ENCODE peak calls at places on chromosomes 13 and 19, in ten cellular contexts. One of them, this sample, is unnamed.

GRCh38 chr19:7857727-7858701 is 16.2 kb downstream of the PRR36 start:
- DNase-seq in fibroblast of the aortic adventitia: no peak
- DNase-seq in breast epithelium: no peak
- DNase-seq in progenitor cell of endocrine pancreas: no peak
- DNase-seq in cardiac fibroblast: no peak
- DNase-seq in A549: no peak
- DNase-seq in choroid plexus epithelial cell: no peak
- DNase-seq in psoas muscle: no peak
- DNase-seq in ascending aorta: no peak
- DNase-seq in lower leg skin: no peak
- DNase-seq in this sample: peak; percentile 85

GRCh38 chr13:21544515-21544914 is 59.5 kb downstream of the MICU2 start:
- DNase-seq in psoas muscle: no peak
- DNase-seq in progenitor cell of endocrine pancreas: no peak
- DNase-seq in fibroblast of the aortic adventitia: no peak
- DNase-seq in choroid plexus epithelial cell: no peak
- DNase-seq in breast epithelium: no peak
- DNase-seq in lower leg skin: no peak
- DNase-seq in A549: no peak
- DNase-seq in cardiac fibroblast: no peak
- DNase-seq in ascending aorta: no peak
- DNase-seq in this sample: no peak

GRCh38 chr13:33174491-33174890 is 111.1 kb downstream of the STARD13 start:
- DNase-seq in progenitor cell of endocrine pancreas: no peak
- DNase-seq in fibroblast of the aortic adventitia: no peak
- DNase-seq in A549: no peak
- DNase-seq in choroid plexus epithelial cell: no peak
- DNase-seq in breast epithelium: no peak
- DNase-seq in lower leg skin: no peak
- DNase-seq in cardiac fibroblast: no peak
- DNase-seq in ascending aorta: no peak
- DNase-seq in psoas muscle: no peak
- DNase-seq in this sample: no peak

GRCh38 chr13:32212420-32212819 is 102.7 kb downstream of the ZAR1L start:
- DNase-seq in psoas muscle: no peak
- DNase-seq in progenitor cell of endocrine pancreas: no peak
- DNase-seq in fibroblast of the aortic adventitia: peak; percentile 91
- DNase-seq in cardiac fibroblast: peak; percentile 77
- DNase-seq in breast epithelium: no peak
- DNase-seq in lower leg skin: no peak
- DNase-seq in A549: no peak
- DNase-seq in choroid plexus epithelial cell: peak; percentile 78
- DNase-seq in ascending aorta: no peak
- DNase-seq in this sample: no peak

GRCh38 chr19:27997069-27997468 is 1215.9 kb downstream of the UQCRFS1 start:
- DNase-seq in progenitor cell of endocrine pancreas: no peak
- DNase-seq in ascending aorta: no peak
- DNase-seq in psoas muscle: no peak
- DNase-seq in breast epithelium: no peak
- DNase-seq in lower leg skin: no peak
- DNase-seq in fibroblast of the aortic adventitia: no peak
- DNase-seq in A549: no peak
- DNase-seq in cardiac fibroblast: no peak
- DNase-seq in choroid plexus epithelial cell: no peak
- DNase-seq in this sample: no peak

GRCh38 chr19:46065486-46065885 is 24.7 kb upstream of the IGFL4 start:
- DNase-seq in cardiac fibroblast: peak; percentile 55
- DNase-seq in choroid plexus epithelial cell: peak; percentile 21
- DNase-seq in fibroblast of the aortic adventitia: peak; percentile 76
- DNase-seq in A549: no peak
- DNase-seq in psoas muscle: no peak
- DNase-seq in progenitor cell of endocrine pancreas: no peak
- DNase-seq in breast epithelium: peak; percentile 55
- DNase-seq in lower leg skin: no peak
- DNase-seq in ascending aorta: no peak
- DNase-seq in this sample: no peak

GRCh38 chr19:1274081-1274851 is 1.1 kb upstream of the FAM174C start:
- DNase-seq in fibroblast of the aortic adventitia: no peak
- DNase-seq in progenitor cell of endocrine pancreas: no peak
- DNase-seq in psoas muscle: peak; percentile 33
- DNase-seq in A549: no peak
- DNase-seq in lower leg skin: no peak
- DNase-seq in ascending aorta: no peak
- DNase-seq in cardiac fibroblast: peak; percentile 3
- DNase-seq in choroid plexus epithelial cell: no peak
- DNase-seq in breast epithelium: no peak
- DNase-seq in this sample: no peak

GRCh38 chr19:19113040-19113541 is 25.2 kb downstream of the TMEM161A start:
- DNase-seq in psoas muscle: no peak
- DNase-seq in cardiac fibroblast: peak; percentile 50
- DNase-seq in lower leg skin: no peak
- DNase-seq in choroid plexus epithelial cell: peak; percentile 79
- DNase-seq in A549: no peak
- DNase-seq in progenitor cell of endocrine pancreas: no peak
- DNase-seq in fibroblast of the aortic adventitia: peak; percentile 30
- DNase-seq in breast epithelium: no peak
- DNase-seq in ascending aorta: no peak
- DNase-seq in this sample: peak; percentile 56

DNA sequence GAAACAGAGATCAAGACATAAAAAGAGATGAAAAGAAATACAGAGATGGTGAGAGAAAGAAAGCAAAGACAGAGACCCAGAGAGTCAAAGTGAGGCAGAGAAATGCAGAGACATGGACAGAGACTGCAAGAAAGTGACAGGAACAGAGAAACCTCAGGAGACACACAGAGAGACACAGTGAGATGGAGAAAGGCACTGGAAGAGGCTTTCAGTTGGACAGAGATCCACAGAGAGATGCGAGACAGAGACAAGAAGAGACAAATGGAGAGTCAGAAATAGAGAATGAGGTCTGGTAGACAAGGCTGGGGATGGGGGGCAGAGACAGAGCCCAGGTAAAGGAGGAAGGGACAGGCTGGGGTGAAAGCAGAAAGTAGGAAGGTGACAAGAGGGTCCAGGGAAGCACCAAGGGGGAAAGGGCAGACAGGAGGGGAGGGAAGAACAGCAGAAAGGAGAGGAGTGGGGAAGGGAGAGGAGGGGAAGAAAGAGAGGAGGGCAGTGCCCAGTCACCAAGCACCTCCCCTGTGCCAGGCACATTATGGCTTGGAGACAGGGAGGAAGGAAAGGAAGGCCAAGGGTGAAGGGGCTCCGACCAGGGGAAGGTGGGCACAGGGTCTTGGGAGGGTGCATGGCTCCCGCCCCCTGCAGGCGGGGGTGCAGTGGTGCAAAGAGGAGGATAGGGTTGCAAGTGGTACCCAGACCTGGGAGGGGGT is 38.5 kb downstream of the DEDD2 start:
- DNase-seq in A549: peak; percentile 87
- DNase-seq in progenitor cell of endocrine pancreas: no peak
- DNase-seq in lower leg skin: no peak
- DNase-seq in psoas muscle: no peak
- DNase-seq in fibroblast of the aortic adventitia: no peak
- DNase-seq in breast epithelium: no peak
- DNase-seq in choroid plexus epithelial cell: no peak
- DNase-seq in cardiac fibroblast: no peak
- DNase-seq in ascending aorta: no peak
- DNase-seq in this sample: peak; percentile 76
- TF ChIP-seq CTCF in A549: peak; percentile 42
- TF ChIP-seq CTCF in progenitor cell of endocrine pancreas: peak; percentile 50
- TF ChIP-seq CTCF in lower leg skin: no peak
- TF ChIP-seq CTCF in psoas muscle: no peak
- TF ChIP-seq CTCF in fibroblast of the aortic adventitia: peak; percentile 39
- TF ChIP-seq CTCF in breast epithelium: no peak
- TF ChIP-seq CTCF in choroid plexus epithelial cell: peak; percentile 64
- TF ChIP-seq CTCF in cardiac fibroblast: peak; percentile 48
- TF ChIP-seq CTCF in ascending aorta: no peak
- TF ChIP-seq CTCF in this sample: peak; percentile 77

GRCh38 chr13:110811008-110811720 is 97.7 kb downstream of the ING1 start:
- DNase-seq in A549: no peak
- DNase-seq in cardiac fibroblast: no peak
- DNase-seq in choroid plexus epithelial cell: no peak
- DNase-seq in ascending aorta: no peak
- DNase-seq in fibroblast of the aortic adventitia: no peak
- DNase-seq in breast epithelium: no peak
- DNase-seq in progenitor cell of endocrine pancreas: no peak
- DNase-seq in psoas muscle: no peak
- DNase-seq in lower leg skin: no peak
- DNase-seq in this sample: no peak

GRCh38 chr13:110813646-110814624 is 100.4 kb downstream of the ING1 start:
- DNase-seq in psoas muscle: no peak
- DNase-seq in A549: no peak
- DNase-seq in progenitor cell of endocrine pancreas: no peak
- DNase-seq in fibroblast of the aortic adventitia: no peak
- DNase-seq in cardiac fibroblast: no peak
- DNase-seq in ascending aorta: no peak
- DNase-seq in choroid plexus epithelial cell: no peak
- DNase-seq in breast epithelium: no peak
- DNase-seq in lower leg skin: no peak
- DNase-seq in this sample: no peak

GRCh38 chr13:110812869-110813645 is 99.6 kb downstream of the ING1 start:
- DNase-seq in progenitor cell of endocrine pancreas: no peak
- DNase-seq in psoas muscle: no peak
- DNase-seq in fibroblast of the aortic adventitia: no peak
- DNase-seq in ascending aorta: no peak
- DNase-seq in cardiac fibroblast: no peak
- DNase-seq in lower leg skin: no peak
- DNase-seq in choroid plexus epithelial cell: no peak
- DNase-seq in A549: no peak
- DNase-seq in breast epithelium: no peak
- DNase-seq in this sample: no peak

GRCh38 chr13:110811751-110812110 is 98.2 kb downstream of the ING1 start:
- DNase-seq in cardiac fibroblast: no peak
- DNase-seq in psoas muscle: no peak
- DNase-seq in choroid plexus epithelial cell: no peak
- DNase-seq in A549: no peak
- DNase-seq in ascending aorta: no peak
- DNase-seq in breast epithelium: no peak
- DNase-seq in lower leg skin: no peak
- DNase-seq in progenitor cell of endocrine pancreas: no peak
- DNase-seq in fibroblast of the aortic adventitia: no peak
- DNase-seq in this sample: no peak

DNA sequence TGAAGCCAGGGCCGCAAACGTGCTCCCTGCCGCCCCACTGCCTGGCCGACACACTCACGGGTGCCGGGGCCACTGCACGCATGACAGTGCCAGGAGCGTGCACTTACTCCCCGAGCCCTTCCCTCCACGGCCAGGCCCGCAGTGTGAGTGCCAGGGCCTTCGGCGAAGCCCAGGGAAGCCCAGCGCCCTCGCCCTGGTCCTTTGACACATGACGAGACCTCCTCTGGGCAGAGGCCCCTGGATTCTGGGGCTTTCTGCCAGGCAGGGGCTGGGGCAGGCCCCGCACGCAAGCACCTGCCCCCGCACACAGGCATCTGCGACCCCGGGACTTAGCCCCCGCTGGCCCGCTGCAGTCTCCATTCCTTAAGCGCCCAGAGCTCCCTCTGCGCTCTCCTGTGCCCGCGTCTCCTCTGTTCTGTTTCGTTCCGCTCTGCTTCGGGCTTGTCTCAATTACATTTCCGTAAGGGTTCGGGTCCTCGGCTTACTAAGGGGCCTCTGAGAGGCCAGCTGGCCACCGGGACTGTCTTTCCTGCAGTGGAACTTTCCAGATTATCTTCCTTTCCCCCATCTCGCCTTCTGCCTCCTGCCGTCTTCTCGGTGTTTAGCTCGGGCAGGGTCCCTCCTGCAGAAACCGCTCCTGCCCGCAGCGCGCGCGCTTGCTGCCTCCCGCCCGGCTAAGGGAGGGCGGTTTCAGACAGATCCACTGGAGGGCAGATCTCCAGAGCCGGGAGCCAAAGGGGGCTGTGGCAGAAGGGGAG is 98.8 kb downstream of the ING1 start:
- DNase-seq in A549: no peak
- DNase-seq in lower leg skin: no peak
- DNase-seq in psoas muscle: no peak
- DNase-seq in choroid plexus epithelial cell: peak; percentile 31
- DNase-seq in ascending aorta: no peak
- DNase-seq in fibroblast of the aortic adventitia: peak; percentile 26
- DNase-seq in breast epithelium: no peak
- DNase-seq in progenitor cell of endocrine pancreas: no peak
- DNase-seq in cardiac fibroblast: peak; percentile 9
- DNase-seq in this sample: no peak
- TF ChIP-seq CTCF in A549: no peak
- TF ChIP-seq CTCF in lower leg skin: no peak
- TF ChIP-seq CTCF in psoas muscle: no peak
- TF ChIP-seq CTCF in choroid plexus epithelial cell: peak; percentile 38
- TF ChIP-seq CTCF in ascending aorta: no peak
- TF ChIP-seq CTCF in fibroblast of the aortic adventitia: peak; percentile 40
- TF ChIP-seq CTCF in breast epithelium: no peak
- TF ChIP-seq CTCF in progenitor cell of endocrine pancreas: no peak
- TF ChIP-seq CTCF in cardiac fibroblast: no peak
- TF ChIP-seq CTCF in this sample: no peak

GRCh38 chr13:112062619-112063308 is 4.2 kb upstream of the SOX1 start:
- DNase-seq in fibroblast of the aortic adventitia: no peak
- DNase-seq in breast epithelium: no peak
- DNase-seq in A549: no peak
- DNase-seq in ascending aorta: no peak
- DNase-seq in lower leg skin: no peak
- DNase-seq in cardiac fibroblast: no peak
- DNase-seq in psoas muscle: no peak
- DNase-seq in choroid plexus epithelial cell: no peak
- DNase-seq in progenitor cell of endocrine pancreas: peak; percentile 65
- DNase-seq in this sample: peak; percentile 85
- TF ChIP-seq CTCF in fibroblast of the aortic adventitia: no peak
- TF ChIP-seq CTCF in breast epithelium: no peak
- TF ChIP-seq CTCF in A549: no peak
- TF ChIP-seq CTCF in ascending aorta: no peak
- TF ChIP-seq CTCF in lower leg skin: no peak
- TF ChIP-seq CTCF in cardiac fibroblast: no peak
- TF ChIP-seq CTCF in psoas muscle: peak; percentile 22
- TF ChIP-seq CTCF in choroid plexus epithelial cell: no peak
- TF ChIP-seq CTCF in progenitor cell of endocrine pancreas: peak; percentile 80
- TF ChIP-seq CTCF in this sample: peak; percentile 82

DNA sequence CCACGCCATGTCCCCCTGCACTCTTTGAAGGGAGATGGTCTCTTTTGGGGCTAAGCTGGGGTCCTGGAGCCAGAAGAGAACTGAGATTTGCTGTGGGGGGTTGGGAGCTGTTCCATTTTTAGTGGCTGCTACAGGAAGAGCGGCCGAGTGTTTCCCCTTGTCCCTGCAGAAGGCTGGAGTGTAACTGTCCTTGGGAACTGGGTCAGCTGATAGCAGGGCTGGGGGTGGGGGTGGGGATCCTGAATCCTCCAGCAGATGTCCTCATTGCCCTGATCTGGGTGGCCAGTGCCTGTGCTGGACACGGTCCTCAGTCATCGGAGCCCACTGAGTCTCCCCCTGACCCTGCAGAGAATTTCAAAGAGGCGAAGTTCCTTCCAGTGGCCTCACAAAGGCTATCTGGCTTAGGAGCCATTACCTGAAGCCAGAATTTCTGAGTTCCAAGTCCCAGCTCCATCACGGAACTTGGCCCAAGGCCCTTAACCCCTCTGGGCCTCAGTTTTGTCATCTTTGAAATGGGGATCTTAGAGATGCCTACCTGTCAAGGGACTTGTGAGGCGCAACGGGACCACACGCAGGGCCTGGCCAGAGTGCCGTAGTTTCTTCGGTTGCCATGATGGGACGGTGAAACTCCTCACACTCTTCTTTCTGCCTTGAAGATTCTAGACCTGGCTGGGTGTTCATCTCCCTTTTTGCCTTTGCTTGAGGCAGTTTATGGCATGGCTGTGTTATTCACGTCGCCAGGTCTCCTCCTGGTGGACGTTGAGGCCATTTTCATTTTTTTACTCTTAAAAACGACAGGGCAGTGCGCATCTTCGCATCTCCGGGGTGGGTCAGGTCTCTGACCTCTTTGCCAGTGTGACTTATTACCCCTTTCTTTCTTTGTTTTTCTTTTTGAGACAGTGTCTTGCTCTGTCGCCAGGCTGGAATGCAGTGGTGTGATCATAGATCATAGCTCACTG is 51.9 kb downstream of the DNM2 start:
- DNase-seq in fibroblast of the aortic adventitia: peak; percentile 47
- DNase-seq in progenitor cell of endocrine pancreas: no peak
- DNase-seq in cardiac fibroblast: peak; percentile 42
- DNase-seq in choroid plexus epithelial cell: peak; percentile 54
- DNase-seq in A549: no peak
- DNase-seq in lower leg skin: peak; percentile 36
- DNase-seq in breast epithelium: no peak
- DNase-seq in ascending aorta: no peak
- DNase-seq in psoas muscle: peak; percentile 70
- DNase-seq in this sample: no peak
- TF ChIP-seq CTCF in fibroblast of the aortic adventitia: peak; percentile 33
- TF ChIP-seq CTCF in progenitor cell of endocrine pancreas: no peak
- TF ChIP-seq CTCF in cardiac fibroblast: peak; percentile 31
- TF ChIP-seq CTCF in choroid plexus epithelial cell: peak; percentile 53
- TF ChIP-seq CTCF in A549: peak; percentile 26
- TF ChIP-seq CTCF in lower leg skin: no peak
- TF ChIP-seq CTCF in breast epithelium: peak; percentile 7
- TF ChIP-seq CTCF in ascending aorta: peak; percentile 15
- TF ChIP-seq CTCF in psoas muscle: peak; percentile 39
- TF ChIP-seq CTCF in this sample: no peak

This sample was measured in glutamatergic neuron.